ENCODE peak calls at places on chromosomes 7 and 10, in eight cellular contexts. E, O, X, B, K, A, G and U are unnamed samples.

GRCh38 chr10:25082276-25083204 is 66.1 kb downstream of the THNSL1 start:
- DNase-seq in K (no peak), X (no peak), A (no peak), E (peak), G (no peak), O (peak), B (no peak), U (no peak)

GRCh38 chr7:2810682-2811471 is 33.2 kb downstream of the GNA12 start:
- DNase-seq in A (no peak), B (no peak), E (no peak), X (no peak), G (no peak), O (no peak), K (no peak), U (no peak)

GRCh38 chr10:83942410-83942809 is 196.9 kb upstream of the GHITM start:
- DNase-seq in O (no peak), K (no peak), G (no peak), E (no peak), A (no peak), X (no peak), B (no peak), U (no peak)

GRCh38 chr10:77049896-77050295 is 587.7 kb downstream of the KCNMA1 start:
- DNase-seq in E (no peak), K (no peak), O (peak), B (no peak), G (peak), A (no peak), X (peak), U (no peak)

GRCh38 chr10:14623931-14624330 is 150.8 kb downstream of the FAM107B start:
- DNase-seq in X (no peak), A (no peak), G (no peak), O (no peak), B (no peak), K (no peak), E (peak), U (no peak)

GRCh38 chr7:101725911-101726310 is 91.5 kb upstream of the CUX1 start:
- DNase-seq in K (no peak), G (no peak), X (no peak), A (no peak), E (no peak), O (no peak), B (no peak), U (no peak)

GRCh38 chr7:77808517-77808916 is 9.9 kb downstream of the PHTF2 start:
- DNase-seq in K (no peak), X (no peak), G (no peak), O (no peak), E (no peak), B (no peak), A (no peak), U (no peak)

GRCh38 chr10:86122646-86123045 is 243.9 kb downstream of the GRID1 start:
- DNase-seq in X (no peak), O (no peak), K (no peak), E (no peak), B (no peak), G (no peak), A (no peak), U (no peak)

GRCh38 chr10:22022257-22023051 is 18.9 kb upstream of the DNAJC1 start:
- DNase-seq in O (no peak), G (peak), K (no peak), X (no peak), E (no peak), A (no peak), B (no peak), U (peak)

GRCh38 chr10:22599048-22599561 is 115.3 kb downstream of the PIP4K2A start:
- DNase-seq in G (peak), E (no peak), B (peak), K (no peak), A (no peak), X (peak), O (peak), U (no peak)

GRCh38 chr10:24259365-24260125 is 50.6 kb downstream of the KIAA1217 start:
- DNase-seq in A (no peak), E (no peak), B (no peak), K (no peak), O (peak), G (no peak), X (no peak), U (no peak)

GRCh38 chr7:16223963-16224707 is 197.2 kb downstream of the CRPPA start:
- DNase-seq in E (no peak), O (no peak), X (no peak), B (peak), A (no peak), K (no peak), G (no peak), U (no peak)

GRCh38 chr10:133421336-133422222 is 2.8 kb downstream of the SPRN start:
- DNase-seq in X (no peak), E (no peak), O (no peak), A (no peak), K (no peak), B (no peak), G (no peak), U (no peak)

GRCh38 chr10:132109341-132110072 is 43.8 kb downstream of the JAKMIP3 start:
- DNase-seq in X (no peak), A (peak), O (no peak), K (no peak), G (peak), E (no peak), B (no peak), U (peak)

GRCh38 chr10:3761916-3762708 is 22.9 kb downstream of the KLF6 start:
- DNase-seq in K (peak), B (peak), X (no peak), A (no peak), G (no peak), E (no peak), O (peak), U (no peak)

GRCh38 chr7:129843365-129843898 is 109.3 kb downstream of the UBE2H start:
- DNase-seq in A (no peak), O (peak), G (no peak), K (no peak), X (no peak), E (no peak), B (no peak), U (no peak)

GRCh38 chr10:23193435-23194074 is 1.4 kb downstream of the PTF1A start:
- DNase-seq in K (no peak), B (no peak), A (no peak), E (no peak), G (no peak), X (no peak), O (no peak), U (no peak)

GRCh38 chr7:1940402-1940786 is 270.3 kb downstream of the ELFN1 start:
- DNase-seq in B (peak), X (no peak), G (peak), E (no peak), K (no peak), O (peak), A (no peak), U (peak)

GRCh38 chr10:121058082-121058481 is 206.9 kb downstream of the WDR11 start:
- DNase-seq in X (no peak), G (no peak), B (no peak), O (no peak), K (no peak), E (no peak), A (no peak), U (no peak)

GRCh38 chr7:33107136-33108066 is 1.8 kb downstream of the RP9 start:
- DNase-seq in B (peak), A (no peak), E (peak), K (no peak), G (peak), X (peak), O (peak), U (no peak)

GRCh38 chr10:91983403-91983802 is 59.8 kb downstream of the BTAF1 start:
- DNase-seq in A (no peak), O (peak), X (no peak), K (no peak), E (no peak), G (peak), B (no peak), U (no peak)

GRCh38 chr7:22675917-22676343 is 51.1 kb upstream of the IL6 start:
- DNase-seq in O (peak), E (no peak), B (peak), K (no peak), X (no peak), G (peak), A (no peak), U (no peak)

GRCh38 chr7:137882261-137882668 is 35.5 kb upstream of the DGKI start:
- DNase-seq in E (no peak), K (peak), G (peak), O (peak), B (peak), X (peak), A (no peak), U (no peak)

GRCh38 chr7:47738563-47739166 is 156.8 kb upstream of the TNS3 start:
- DNase-seq in E (no peak), B (no peak), G (no peak), K (no peak), A (no peak), X (no peak), O (no peak), U (no peak)

GRCh38 chr10:131354380-131354779 is 42.9 kb upstream of the TCERG1L start:
- DNase-seq in G (no peak), O (no peak), B (no peak), A (no peak), K (no peak), E (no peak), X (peak), U (no peak)

GRCh38 chr10:71337219-71337625 is 18.2 kb downstream of the SLC29A3 start:
- DNase-seq in A (no peak), B (no peak), G (no peak), K (no peak), E (no peak), O (no peak), X (no peak), U (no peak)

GRCh38 chr7:47600199-47601118 is 18.5 kb upstream of the TNS3 start:
- DNase-seq in A (no peak), K (no peak), O (peak), E (no peak), X (peak), G (peak), B (peak), U (no peak)

GRCh38 chr7:51111256-51111655 is 205.4 kb downstream of the COBL start:
- DNase-seq in E (no peak), A (no peak), G (no peak), X (no peak), B (no peak), O (no peak), K (no peak), U (no peak)

GRCh38 chr10:121070257-121070656 is 219.1 kb downstream of the WDR11 start:
- DNase-seq in E (no peak), K (peak), B (no peak), G (no peak), A (no peak), O (peak), X (no peak), U (no peak)

GRCh38 chr7:158791133-158791532 is 38.2 kb downstream of the ESYT2 start:
- DNase-seq in O (no peak), K (no peak), X (no peak), E (no peak), B (no peak), G (no peak), A (no peak), U (no peak)

GRCh38 chr10:51894752-51895151 is 195.4 kb upstream of the CSTF2T start:
- DNase-seq in K (no peak), G (peak), E (no peak), B (no peak), X (peak), A (no peak), O (peak), U (no peak)

GRCh38 chr7:120550494-120551048 is 277.6 kb downstream of the KCND2 start:
- DNase-seq in K (no peak), O (peak), E (peak), G (peak), X (no peak), A (no peak), B (no peak), U (no peak)

GRCh38 chr10:93071674-93072224 is 1.9 kb upstream of the CYP26A1 start:
- DNase-seq in E (no peak), A (peak), G (no peak), O (no peak), X (no peak), B (no peak), K (no peak), U (no peak)

GRCh38 chr10:18738835-18739234 is 79.6 kb downstream of the ARL5B start:
- DNase-seq in G (peak), O (peak), B (no peak), E (no peak), X (peak), K (no peak), A (no peak), U (no peak)